ENCODE peak calls at places on chromosomes 7 and 10, in five cellular contexts. A is left ventricle myocardium inferior; F is suprapubic skin; H is AG08395; I is activated T-helper 9 cell treated with anti-CD3 and anti-CD28 coated beads, Interleukin-2, amount 50 U/mL, for 16 hours. W is an unnamed sample.

GRCh38 chr7:128928159-128928558 is 9.6 kb upstream of the IRF5 start:
- DNase-seq in A (no peak), F (no peak), H (no peak), I (no peak), W (no peak)

GRCh38 chr7:44767912-44768662 is 19.4 kb downstream of the ZMIZ2 start:
- DNase-seq in A (peak), F (peak), H (no peak), I (no peak), W (no peak)

GRCh38 chr7:150351587-150352194 is 10.3 kb upstream of the RARRES2 start:
- DNase-seq in A (no peak), F (no peak), H (no peak), I (no peak), W (no peak)

GRCh38 chr7:4817178-4817905 is 41.9 kb downstream of the AP5Z1 start:
- DNase-seq in A (no peak), F (no peak), H (no peak), I (no peak), W (no peak)

GRCh38 chr10:125144693-125145623 is 15.4 kb downstream of the CTBP2 start:
- DNase-seq in A (no peak), F (no peak), H (peak), I (no peak), W (no peak)

GRCh38 chr7:127877951-127878350 is 153.3 kb downstream of the LRRC4 start:
- DNase-seq in A (no peak), F (no peak), H (no peak), I (no peak), W (no peak)

GRCh38 chr7:156580036-156580435 is 60.5 kb upstream of the RNF32 start:
- DNase-seq in A (no peak), F (no peak), H (no peak), I (no peak), W (no peak)

GRCh38 chr10:114709966-114710365 is 51.9 kb upstream of the ABLIM1 start:
- DNase-seq in A (no peak), F (no peak), H (peak), I (no peak), W (no peak)